ENCODE peak calls at places on chromosomes 2 and 18, in five cellular contexts. C is cardiac fibroblast, W is IMR-90, X is HepG2, T is A673. I is an unnamed sample.

GRCh38 chr2:38524580-38524979 is 78.1 kb downstream of the HNRNPLL start:
- DNase-seq in C (no peak), T (no peak), X (no peak), W (no peak), I (no peak)

GRCh38 chr2:113877651-113878594 is 12.0 kb upstream of the ACTR3 start:
- DNase-seq in T (no peak), W (peak), X (peak), C (peak), I (peak)

GRCh38 chr2:236663671-236664101 is 94.1 kb downstream of the ACKR3 start:
- DNase-seq in C (peak), W (peak), T (no peak), X (no peak), I (peak)

GRCh38 chr2:4745596-4745995 is 946.6 kb upstream of the SOX11 start:
- DNase-seq in T (peak), W (no peak), X (no peak), C (no peak), I (no peak)

GRCh38 chr18:45449761-45450227 is 165.5 kb upstream of the SLC14A2 start:
- DNase-seq in W (no peak), X (no peak), C (peak), T (no peak), I (peak)

GRCh38 chr18:73331212-73331772 is 463.5 kb upstream of the NETO1 start:
- DNase-seq in C (no peak), W (no peak), X (no peak), T (no peak), I (no peak)

GRCh38 chr2:209425082-209426071 is 1.5 kb downstream of the MAP2 start:
- DNase-seq in T (peak), C (peak), X (peak), W (peak), I (peak)

GRCh38 chr18:62454527-62454926 is 68.3 kb upstream of the ZCCHC2 start:
- DNase-seq in W (no peak), X (no peak), C (no peak), T (no peak), I (no peak)

GRCh38 chr2:99864561-99865216 is 277.7 kb downstream of the AFF3 start:
- DNase-seq in C (peak), X (no peak), W (peak), T (no peak), I (no peak)

GRCh38 chr18:61832858-61833257 is 59.9 kb downstream of the RNF152 start:
- DNase-seq in T (peak), X (no peak), W (no peak), C (no peak), I (no peak)

GRCh38 chr2:235534608-235535422 is 41.0 kb downstream of the AGAP1 start:
- DNase-seq in X (no peak), C (no peak), W (no peak), T (no peak), I (no peak)

GRCh38 chr2:150188177-150188576 is 299.3 kb downstream of the RND3 start:
- DNase-seq in T (no peak), X (no peak), W (no peak), C (peak), I (peak)

GRCh38 chr2:150178591-150178990 is 308.9 kb downstream of the RND3 start:
- DNase-seq in T (no peak), W (no peak), X (no peak), C (no peak), I (no peak)

GRCh38 chr2:150182564-150183249 is 304.8 kb downstream of the RND3 start:
- DNase-seq in T (no peak), X (no peak), C (no peak), W (no peak), I (no peak)
- TF ChIP-seq CTCF in T (no peak), X (no peak), C (no peak), W (no peak), I (no peak)

GRCh38 chr18:2848879-2849254 is 2.1 kb downstream of the EMILIN2 start:
- DNase-seq in C (no peak), T (no peak), W (no peak), X (no peak), I (no peak)
- H3K4me3 ChIP-seq in C (no peak), T (no peak), W (no peak), X (no peak), I (no peak)

GRCh38 chr2:168443818-168444217 is 12.3 kb upstream of the CERS6 start:
- DNase-seq in X (no peak), T (no peak), C (no peak), W (no peak), I (no peak)
- TF ChIP-seq CTCF in X (peak), T (no peak), C (peak), W (no peak), I (no peak)

DNA sequence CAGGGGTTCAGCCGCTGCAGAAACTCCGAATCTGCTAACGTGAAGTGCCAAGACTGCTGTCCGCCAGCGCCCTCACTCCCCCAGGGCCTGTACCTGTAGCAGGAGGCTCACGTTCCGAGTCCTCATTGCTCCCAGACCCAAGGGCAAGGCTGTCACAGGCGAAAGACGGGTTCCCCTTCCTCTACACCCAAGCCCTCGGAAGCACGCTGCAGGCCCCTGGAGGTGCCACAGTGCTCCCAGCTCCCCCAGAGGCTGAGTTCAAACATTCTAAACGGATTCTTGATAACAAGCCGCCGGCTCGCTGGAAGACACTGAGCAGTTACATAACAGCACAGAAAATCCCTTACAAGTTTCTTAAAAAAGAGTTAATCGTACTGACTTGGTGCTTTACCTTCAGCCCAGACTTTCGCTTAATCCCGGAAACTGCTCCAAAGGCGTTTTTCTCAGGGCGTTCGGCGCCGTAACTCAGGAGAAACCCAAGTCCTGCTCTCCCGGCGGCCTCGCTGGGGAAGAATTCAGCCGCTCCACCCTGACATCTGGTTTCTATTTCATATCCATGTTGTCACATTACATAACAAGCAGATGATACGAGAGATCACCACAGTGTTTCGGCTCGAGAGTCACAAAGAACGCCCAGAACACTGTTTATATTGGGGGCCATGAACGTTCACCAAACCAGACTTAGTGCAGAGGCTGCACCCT is 92.0 kb downstream of the HDAC4 start:
- DNase-seq in X (no peak), C (peak), T (no peak), W (peak), I (peak)
- H3K4me3 ChIP-seq in X (no peak), C (peak), T (no peak), W (peak), I (peak)

DNA sequence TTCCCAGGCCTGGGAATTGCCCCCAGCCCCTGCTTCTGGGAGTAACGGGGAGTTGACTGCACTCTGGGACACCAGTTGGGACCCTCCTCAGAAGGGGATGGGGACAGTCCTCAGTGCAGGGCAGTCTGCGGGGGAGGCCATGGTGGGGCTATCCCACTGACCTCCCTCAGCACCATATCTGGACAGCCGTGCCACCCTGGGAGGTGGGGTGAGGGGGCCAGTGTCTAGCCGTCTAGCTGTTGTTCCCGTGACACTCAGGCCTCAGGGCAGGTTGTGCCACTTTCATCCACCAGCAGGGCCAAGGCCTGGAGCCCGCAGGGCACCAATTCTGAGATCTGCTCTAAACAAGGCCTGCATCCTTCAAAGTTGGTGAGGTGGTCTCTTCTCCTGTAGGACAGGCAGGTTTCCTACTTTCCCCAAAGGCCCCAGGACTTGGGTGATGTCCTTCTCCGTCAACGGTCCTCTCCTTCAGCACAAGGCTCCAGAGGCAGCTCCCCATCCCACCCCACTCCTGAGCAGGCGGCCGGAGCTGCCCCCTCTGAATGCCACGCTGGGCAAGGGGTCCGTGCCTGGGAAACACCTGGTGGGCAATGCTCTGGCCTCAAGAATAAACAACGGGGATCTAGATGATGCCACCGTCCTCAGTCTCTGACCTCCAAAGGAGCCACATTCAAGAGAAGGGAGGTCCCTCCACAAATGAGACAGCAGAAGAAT is 43.0 kb upstream of the PTMA start:
- DNase-seq in C (no peak), W (no peak), X (no peak), T (no peak), I (no peak)
- TF ChIP-seq CTCF in C (no peak), W (no peak), X (no peak), T (no peak), I (no peak)

DNA sequence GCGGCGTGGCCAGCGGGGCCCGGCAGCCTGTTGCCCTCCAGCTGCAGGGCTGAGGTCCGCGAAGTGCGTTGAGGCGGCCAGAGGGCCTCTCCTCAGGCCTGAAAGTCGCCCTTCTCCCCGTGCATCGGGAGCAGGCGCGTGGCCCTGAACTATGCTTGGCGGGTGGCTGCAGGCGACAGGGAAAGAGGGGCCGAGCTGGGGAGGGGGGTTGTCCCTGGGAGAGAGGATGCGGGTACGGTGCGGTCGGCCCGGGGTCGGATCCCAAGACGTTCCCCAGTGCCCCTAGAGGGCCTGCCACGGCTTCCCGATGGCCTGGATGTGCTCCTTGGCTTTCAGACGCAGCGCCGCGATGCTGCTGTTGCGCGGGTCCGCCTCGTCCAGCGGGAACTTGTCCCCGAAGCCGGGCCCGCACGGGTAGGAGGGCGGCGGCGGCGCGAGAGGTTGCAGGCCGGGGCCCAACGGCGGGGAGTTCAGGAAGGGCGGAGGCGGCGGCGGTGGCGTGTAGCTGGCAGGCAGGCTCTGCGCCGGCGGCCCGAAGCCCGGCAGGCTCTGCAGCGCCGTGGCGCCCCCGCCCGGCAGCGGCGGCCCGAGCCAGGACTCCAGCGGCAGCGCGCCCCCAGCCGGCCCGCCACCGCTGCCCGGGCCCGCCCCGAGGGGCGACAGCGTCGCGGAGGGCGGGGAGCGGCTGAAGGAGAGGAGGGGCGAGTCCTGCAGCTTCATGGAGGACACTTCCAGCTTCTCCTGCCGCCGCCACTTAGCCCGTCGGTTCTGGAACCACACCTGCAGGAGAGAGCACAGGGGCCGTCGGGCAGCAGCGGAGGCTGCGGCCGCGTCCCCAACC is 4.3 kb downstream of the RAX start:
- DNase-seq in T (peak), C (no peak), W (no peak), X (peak), I (no peak)
- H3K4me3 ChIP-seq in T (peak), C (no peak), W (peak), X (peak), I (no peak)